ENCODE peak calls at places on chromosome 6, in seven cellular contexts. U is transverse colon, J is prostate gland, F is endothelial cell of umbilical vein, X is H1, A is upper lobe of left lung, E is sigmoid colon. O is an unnamed sample.

GRCh38 chr6:163731215-163732013 is 316.9 kb downstream of the QKI start:
- DNase-seq in U (no peak), J (no peak), F (no peak), X (no peak), A (no peak), E (peak; percentile 38), O (no peak)

GRCh38 chr6:13190391-13190790 is 137.9 kb downstream of the TBC1D7 start:
- DNase-seq in U (no peak), J (no peak), F (no peak), X (no peak), A (no peak), E (no peak), O (no peak)

GRCh38 chr6:162962093-162962492 is 234.3 kb downstream of the PACRG start:
- DNase-seq in U (no peak), J (no peak), F (no peak), X (no peak), A (no peak), E (no peak), O (no peak)

GRCh38 chr6:109867009-109867969 is 110.8 kb upstream of the GPR6 start:
- DNase-seq in U (no peak), J (peak; percentile 13), F (peak; percentile 5), X (no peak), A (no peak), E (peak; percentile 74), O (no peak)

GRCh38 chr6:11323666-11324452 is 91.4 kb upstream of the NEDD9 start:
- DNase-seq in U (no peak), J (no peak), F (no peak), X (no peak), A (peak; percentile 83), E (no peak), O (peak; percentile 94)

GRCh38 chr6:146472918-146473317 is 70.7 kb upstream of the RAB32 start:
- DNase-seq in U (no peak), J (no peak), F (no peak), X (no peak), A (no peak), E (no peak), O (no peak)

GRCh38 chr6:138517635-138518034 is 18.3 kb upstream of the NHSL1 start:
- DNase-seq in U (peak; percentile 63), J (peak; percentile 31), F (peak; percentile 35), X (peak; percentile 39), A (peak; percentile 61), E (no peak), O (no peak)

GRCh38 chr6:148593813-148594170 is 153.0 kb upstream of the UST start:
- DNase-seq in U (no peak), J (no peak), F (no peak), X (no peak), A (no peak), E (no peak), O (no peak)

GRCh38 chr6:15631380-15631913 is 31.4 kb downstream of the DTNBP1 start:
- DNase-seq in U (no peak), J (no peak), F (no peak), X (no peak), A (no peak), E (no peak), O (no peak)

GRCh38 chr6:5989141-5989723 is 17.5 kb downstream of the NRN1 start:
- DNase-seq in U (no peak), J (no peak), F (no peak), X (no peak), A (peak; percentile 66), E (no peak), O (peak; percentile 89)

GRCh38 chr6:26520088-26520839 is 17.9 kb upstream of the HMGN4 start:
- DNase-seq in U (no peak), J (no peak), F (peak; percentile 75), X (no peak), A (no peak), E (peak; percentile 84), O (peak; percentile 43)

GRCh38 chr6:11535801-11536230 is 1.7 kb upstream of the TMEM170B start:
- DNase-seq in U (no peak), J (no peak), F (peak; percentile 90), X (no peak), A (no peak), E (no peak), O (peak; percentile 55)

GRCh38 chr6:142842423-142843261 is 102.3 kb downstream of the HIVEP2 start:
- DNase-seq in U (no peak), J (no peak), F (peak; percentile 91), X (no peak), A (no peak), E (no peak), O (no peak)

GRCh38 chr6:85464722-85465150 is 14.9 kb downstream of the NT5E start:
- DNase-seq in U (no peak), J (no peak), F (peak; percentile 90), X (no peak), A (no peak), E (no peak), O (no peak)

GRCh38 chr6:145963216-145964068 is 716 bp downstream of the SHPRH start:
- DNase-seq in U (peak; percentile 44), J (peak; percentile 21), F (peak; percentile 68), X (peak; percentile 2), A (peak; percentile 40), E (peak; percentile 76), O (no peak)

GRCh38 chr6:154345811-154346210 is 10.8 kb downstream of the IPCEF1 start:
- DNase-seq in U (no peak), J (no peak), F (no peak), X (no peak), A (no peak), E (no peak), O (peak; percentile 51)

GRCh38 chr6:161951139-161951538 is 677.3 kb upstream of the AGPAT4 start:
- DNase-seq in U (no peak), J (no peak), F (no peak), X (no peak), A (no peak), E (no peak), O (no peak)

GRCh38 chr6:111658445-111659154 is 52.9 kb upstream of the TRAF3IP2 start:
- DNase-seq in U (no peak), J (peak; percentile 53), F (no peak), X (no peak), A (no peak), E (no peak), O (no peak)

GRCh38 chr6:169530762-169531143 is 171.1 kb downstream of the WDR27 start:
- DNase-seq in U (no peak), J (no peak), F (no peak), X (no peak), A (no peak), E (no peak), O (no peak)

GRCh38 chr6:73227606-73228255 is 2.4 kb upstream of the KHDC1L start:
- DNase-seq in U (no peak), J (no peak), F (no peak), X (no peak), A (no peak), E (no peak), O (no peak)

DNA sequence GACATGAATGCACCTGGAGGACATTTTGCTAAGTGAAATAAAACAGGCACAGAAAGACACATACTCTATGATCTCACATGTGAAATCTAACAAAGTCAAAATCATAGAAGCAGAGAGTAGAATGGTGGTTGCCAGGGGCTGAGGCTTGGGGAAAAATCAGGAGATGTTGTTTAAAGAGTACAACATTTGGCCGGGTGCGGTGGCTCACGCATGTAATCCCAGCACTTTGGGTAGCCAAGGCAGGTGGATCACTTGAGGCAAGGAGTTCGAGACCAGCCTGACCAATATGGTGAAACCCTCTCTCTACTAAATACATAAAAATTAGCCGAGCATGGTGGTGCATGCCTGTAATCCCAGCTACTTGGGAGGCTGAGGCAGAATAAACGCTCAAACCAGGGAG is 26.0 kb upstream of the LOC128125822 start:
- DNase-seq in U (no peak), J (no peak), F (no peak), X (no peak), A (no peak), E (no peak), O (no peak)
- TF ChIP-seq POLR2AphosphoS5 in U (no peak), J (no peak), F (no peak), X (no peak), A (no peak), E (no peak), O (no peak)

GRCh38 chr6:7145269-7146078 is 37.7 kb downstream of the RREB1 start:
- DNase-seq in U (peak; percentile 49), J (peak; percentile 90), F (no peak), X (no peak), A (peak; percentile 66), E (no peak), O (peak; percentile 76)
- H3K4me3 ChIP-seq in U (no peak overlapping the region), J (no peak overlapping the region), F (no peak overlapping the region), X (no peak overlapping the region), A (no peak overlapping the region), E (no peak overlapping the region), O (peak overlapping the region; percentile 4)

GRCh38 chr6:106154326-106154725 is 68.2 kb downstream of the PRDM1 start:
- DNase-seq in U (no peak), J (no peak), F (no peak), X (no peak), A (no peak), E (no peak), O (no peak)

GRCh38 chr6:106158816-106159215 is 72.7 kb downstream of the PRDM1 start:
- DNase-seq in U (no peak), J (no peak), F (no peak), X (no peak), A (no peak), E (no peak), O (no peak)

GRCh38 chr6:106156413-106156812 is 70.3 kb downstream of the PRDM1 start:
- DNase-seq in U (no peak), J (no peak), F (no peak), X (no peak), A (no peak), E (no peak), O (no peak)

GRCh38 chr6:106156863-106157262 is 70.7 kb downstream of the PRDM1 start:
- DNase-seq in U (no peak), J (no peak), F (no peak), X (no peak), A (no peak), E (no peak), O (no peak)

DNA sequence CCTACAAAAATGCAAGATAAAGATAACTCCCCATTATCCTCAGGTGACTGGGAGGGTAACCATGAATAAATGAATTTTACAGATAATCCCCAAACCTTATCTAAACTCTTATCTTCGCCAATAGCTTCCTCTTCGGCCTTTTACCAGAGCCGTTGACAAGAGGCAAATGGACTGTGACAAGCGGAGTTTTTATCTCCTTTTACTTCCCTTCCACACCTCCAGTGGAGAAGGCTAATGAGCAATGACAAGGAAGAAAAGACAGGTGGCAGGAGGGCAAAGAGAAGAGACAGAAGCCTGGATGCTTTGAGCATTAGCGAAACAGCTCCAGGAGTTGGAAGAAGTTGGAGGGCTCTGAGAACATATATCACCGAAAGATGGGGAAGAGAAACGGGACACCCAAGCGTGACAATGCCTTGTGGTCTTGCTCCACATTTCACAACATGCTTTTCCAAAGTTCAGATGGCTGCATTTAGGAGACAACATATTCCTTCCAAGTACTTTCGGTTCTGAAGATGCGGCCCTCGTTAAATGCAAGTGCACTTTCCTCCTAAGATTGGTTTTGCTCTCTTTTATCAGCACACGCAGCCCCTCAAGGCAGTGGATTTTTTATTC is 69.2 kb downstream of the PRDM1 start:
- DNase-seq in U (no peak), J (no peak), F (no peak), X (no peak), A (no peak), E (no peak), O (no peak)
- TF ChIP-seq POLR2AphosphoS5 in U (no peak), J (no peak), F (no peak), X (no peak), A (no peak), E (no peak), O (no peak)

DNA sequence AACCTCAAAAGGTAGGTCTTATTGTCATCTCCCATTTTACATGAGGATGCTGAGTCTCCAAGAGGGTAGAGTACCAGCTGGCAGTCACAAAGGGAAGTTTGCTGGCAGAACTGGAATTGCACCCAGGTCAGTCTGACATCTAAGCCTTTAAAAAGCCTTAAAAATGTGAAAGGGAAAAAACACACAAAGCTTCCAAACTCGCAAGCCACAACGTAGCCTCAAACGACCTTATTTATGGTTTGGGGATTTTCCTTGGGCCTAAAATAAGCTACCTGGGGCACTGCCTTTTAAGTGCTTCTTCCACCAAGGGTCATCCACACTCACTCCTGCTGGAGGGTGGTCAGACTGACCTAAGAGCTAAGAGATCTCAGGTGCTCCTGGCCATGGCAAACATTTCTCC is 2.1 kb downstream of the MBOAT1 start:
- DNase-seq in U (no peak), J (no peak), F (no peak), X (no peak), A (no peak), E (no peak), O (no peak)
- H3K4me3 ChIP-seq in U (no peak overlapping the region), J (no peak overlapping the region), F (no peak overlapping the region), X (no peak overlapping the region), A (no peak overlapping the region), E (no peak overlapping the region), O (no peak overlapping the region)